ENCODE peak calls at places on chromosomes 4 and X, in ten cellular contexts. One of them, this sample, is unnamed.

GRCh38 chrX:118976599-118977340 is 2.4 kb downstream of the LONRF3 start:
- DNase-seq in LoVo: peak
- DNase-seq in fibroblast of mammary gland: no peak
- DNase-seq in GM23248: peak
- DNase-seq in NCI-H2081: peak
- DNase-seq in ecto neural progenitor cell: peak
- DNase-seq in myocyte: peak
- DNase-seq in chondrocyte: no peak
- DNase-seq in activated CD4-positive, alpha-beta T cell treated with anti-CD3 and anti-CD28 coated beads for 24 hours: peak
- DNase-seq in mucosa of descending colon: peak
- DNase-seq in this sample: peak

GRCh38 chr4:1715002-1715761 is 3.1 kb upstream of the SLBP start:
- DNase-seq in fibroblast of mammary gland: peak
- DNase-seq in chondrocyte: peak
- DNase-seq in myocyte: no peak
- DNase-seq in activated CD4-positive, alpha-beta T cell treated with anti-CD3 and anti-CD28 coated beads for 24 hours: no peak
- DNase-seq in GM23248: peak
- DNase-seq in NCI-H2081: no peak
- DNase-seq in mucosa of descending colon: no peak
- DNase-seq in ecto neural progenitor cell: no peak
- DNase-seq in LoVo: no peak
- DNase-seq in this sample: no peak

GRCh38 chrX:1449581-1450149 is 3.0 kb downstream of the ASMTL start:
- DNase-seq in activated CD4-positive, alpha-beta T cell treated with anti-CD3 and anti-CD28 coated beads for 24 hours: no peak
- DNase-seq in NCI-H2081: no peak
- DNase-seq in GM23248: no peak
- DNase-seq in myocyte: no peak
- DNase-seq in ecto neural progenitor cell: peak
- DNase-seq in mucosa of descending colon: no peak
- DNase-seq in chondrocyte: no peak
- DNase-seq in LoVo: no peak
- DNase-seq in fibroblast of mammary gland: no peak
- DNase-seq in this sample: no peak

GRCh38 chr4:66252291-66252690 is 582.0 kb upstream of the EPHA5 start:
- DNase-seq in GM23248: no peak
- DNase-seq in mucosa of descending colon: no peak
- DNase-seq in ecto neural progenitor cell: no peak
- DNase-seq in myocyte: no peak
- DNase-seq in LoVo: no peak
- DNase-seq in NCI-H2081: no peak
- DNase-seq in fibroblast of mammary gland: no peak
- DNase-seq in chondrocyte: no peak
- DNase-seq in activated CD4-positive, alpha-beta T cell treated with anti-CD3 and anti-CD28 coated beads for 24 hours: no peak
- DNase-seq in this sample: no peak

GRCh38 chrX:54043696-54044125 is 562 bp downstream of the PHF8 start:
- DNase-seq in fibroblast of mammary gland: peak
- DNase-seq in mucosa of descending colon: peak
- DNase-seq in ecto neural progenitor cell: no peak
- DNase-seq in myocyte: no peak
- DNase-seq in chondrocyte: peak
- DNase-seq in NCI-H2081: peak
- DNase-seq in GM23248: peak
- DNase-seq in activated CD4-positive, alpha-beta T cell treated with anti-CD3 and anti-CD28 coated beads for 24 hours: peak
- DNase-seq in LoVo: peak
- DNase-seq in this sample: peak

GRCh38 chr4:38860788-38861424 is 4.3 kb upstream of the TLR6 start:
- DNase-seq in NCI-H2081: peak
- DNase-seq in ecto neural progenitor cell: peak
- DNase-seq in fibroblast of mammary gland: peak
- DNase-seq in GM23248: peak
- DNase-seq in mucosa of descending colon: peak
- DNase-seq in activated CD4-positive, alpha-beta T cell treated with anti-CD3 and anti-CD28 coated beads for 24 hours: peak
- DNase-seq in myocyte: peak
- DNase-seq in LoVo: no peak
- DNase-seq in chondrocyte: no peak
- DNase-seq in this sample: peak

GRCh38 chr4:32010221-32010620 is 1290.1 kb downstream of the PCDH7 start:
- DNase-seq in GM23248: no peak
- DNase-seq in activated CD4-positive, alpha-beta T cell treated with anti-CD3 and anti-CD28 coated beads for 24 hours: no peak
- DNase-seq in myocyte: no peak
- DNase-seq in chondrocyte: no peak
- DNase-seq in NCI-H2081: no peak
- DNase-seq in LoVo: no peak
- DNase-seq in mucosa of descending colon: no peak
- DNase-seq in fibroblast of mammary gland: no peak
- DNase-seq in ecto neural progenitor cell: no peak
- DNase-seq in this sample: no peak

GRCh38 chr4:79247695-79248394 is 78.0 kb downstream of the NAA11 start:
- DNase-seq in ecto neural progenitor cell: no peak
- DNase-seq in fibroblast of mammary gland: no peak
- DNase-seq in activated CD4-positive, alpha-beta T cell treated with anti-CD3 and anti-CD28 coated beads for 24 hours: no peak
- DNase-seq in chondrocyte: no peak
- DNase-seq in myocyte: no peak
- DNase-seq in LoVo: no peak
- DNase-seq in mucosa of descending colon: no peak
- DNase-seq in GM23248: no peak
- DNase-seq in NCI-H2081: no peak
- DNase-seq in this sample: no peak

GRCh38 chr4:8022767-8023695 is 83.4 kb upstream of the AFAP1 start:
- DNase-seq in fibroblast of mammary gland: no peak
- DNase-seq in GM23248: no peak
- DNase-seq in ecto neural progenitor cell: no peak
- DNase-seq in LoVo: no peak
- DNase-seq in NCI-H2081: no peak
- DNase-seq in chondrocyte: peak
- DNase-seq in myocyte: no peak
- DNase-seq in activated CD4-positive, alpha-beta T cell treated with anti-CD3 and anti-CD28 coated beads for 24 hours: no peak
- DNase-seq in mucosa of descending colon: no peak
- DNase-seq in this sample: no peak

GRCh38 chrX:150092549-150092948 is 154.3 kb upstream of the EOLA2 start:
- DNase-seq in GM23248: no peak
- DNase-seq in LoVo: no peak
- DNase-seq in fibroblast of mammary gland: no peak
- DNase-seq in mucosa of descending colon: no peak
- DNase-seq in NCI-H2081: no peak
- DNase-seq in activated CD4-positive, alpha-beta T cell treated with anti-CD3 and anti-CD28 coated beads for 24 hours: no peak
- DNase-seq in chondrocyte: no peak
- DNase-seq in myocyte: no peak
- DNase-seq in ecto neural progenitor cell: peak
- DNase-seq in this sample: no peak

GRCh38 chr4:123017078-123017477 is 94.7 kb upstream of the NUDT6 start:
- DNase-seq in chondrocyte: no peak
- DNase-seq in GM23248: no peak
- DNase-seq in NCI-H2081: no peak
- DNase-seq in LoVo: no peak
- DNase-seq in mucosa of descending colon: no peak
- DNase-seq in fibroblast of mammary gland: no peak
- DNase-seq in myocyte: no peak
- DNase-seq in activated CD4-positive, alpha-beta T cell treated with anti-CD3 and anti-CD28 coated beads for 24 hours: no peak
- DNase-seq in ecto neural progenitor cell: no peak
- DNase-seq in this sample: no peak

GRCh38 chrX:101257448-101258259 is 33.5 kb downstream of the TAF7L start:
- DNase-seq in GM23248: peak
- DNase-seq in NCI-H2081: no peak
- DNase-seq in myocyte: peak
- DNase-seq in mucosa of descending colon: no peak
- DNase-seq in LoVo: no peak
- DNase-seq in chondrocyte: no peak
- DNase-seq in ecto neural progenitor cell: no peak
- DNase-seq in fibroblast of mammary gland: peak
- DNase-seq in activated CD4-positive, alpha-beta T cell treated with anti-CD3 and anti-CD28 coated beads for 24 hours: no peak
- DNase-seq in this sample: no peak

GRCh38 chrX:150197388-150197787 is 165.7 kb upstream of the MAMLD1 start:
- DNase-seq in chondrocyte: no peak
- DNase-seq in GM23248: no peak
- DNase-seq in myocyte: no peak
- DNase-seq in mucosa of descending colon: no peak
- DNase-seq in fibroblast of mammary gland: no peak
- DNase-seq in ecto neural progenitor cell: no peak
- DNase-seq in LoVo: no peak
- DNase-seq in activated CD4-positive, alpha-beta T cell treated with anti-CD3 and anti-CD28 coated beads for 24 hours: no peak
- DNase-seq in NCI-H2081: no peak
- DNase-seq in this sample: no peak

GRCh38 chr4:45910511-45910910 is 213.3 kb downstream of the GABRG1 start:
- DNase-seq in NCI-H2081: no peak
- DNase-seq in fibroblast of mammary gland: no peak
- DNase-seq in ecto neural progenitor cell: no peak
- DNase-seq in LoVo: no peak
- DNase-seq in GM23248: no peak
- DNase-seq in mucosa of descending colon: no peak
- DNase-seq in activated CD4-positive, alpha-beta T cell treated with anti-CD3 and anti-CD28 coated beads for 24 hours: no peak
- DNase-seq in chondrocyte: no peak
- DNase-seq in myocyte: no peak
- DNase-seq in this sample: no peak

GRCh38 chr4:128812360-128812958 is 3.0 kb downstream of the JADE1 start:
- DNase-seq in activated CD4-positive, alpha-beta T cell treated with anti-CD3 and anti-CD28 coated beads for 24 hours: peak
- DNase-seq in fibroblast of mammary gland: peak
- DNase-seq in GM23248: peak
- DNase-seq in LoVo: peak
- DNase-seq in mucosa of descending colon: no peak
- DNase-seq in myocyte: peak
- DNase-seq in chondrocyte: no peak
- DNase-seq in NCI-H2081: peak
- DNase-seq in ecto neural progenitor cell: peak
- DNase-seq in this sample: peak

GRCh38 chrX:41108684-41109205 is 23.5 kb downstream of the USP9X start:
- DNase-seq in NCI-H2081: no peak
- DNase-seq in GM23248: no peak
- DNase-seq in activated CD4-positive, alpha-beta T cell treated with anti-CD3 and anti-CD28 coated beads for 24 hours: no peak
- DNase-seq in mucosa of descending colon: no peak
- DNase-seq in chondrocyte: no peak
- DNase-seq in ecto neural progenitor cell: no peak
- DNase-seq in LoVo: no peak
- DNase-seq in myocyte: no peak
- DNase-seq in fibroblast of mammary gland: no peak
- DNase-seq in this sample: no peak

GRCh38 chr4:14434483-14434882 is 567.8 kb upstream of the CPEB2 start:
- DNase-seq in LoVo: no peak
- DNase-seq in activated CD4-positive, alpha-beta T cell treated with anti-CD3 and anti-CD28 coated beads for 24 hours: no peak
- DNase-seq in GM23248: no peak
- DNase-seq in NCI-H2081: no peak
- DNase-seq in mucosa of descending colon: no peak
- DNase-seq in ecto neural progenitor cell: no peak
- DNase-seq in myocyte: peak
- DNase-seq in fibroblast of mammary gland: peak
- DNase-seq in chondrocyte: no peak
- DNase-seq in this sample: no peak

GRCh38 chr4:3871181-3871852 is 105.1 kb downstream of the ADRA2C start:
- DNase-seq in LoVo: no peak
- DNase-seq in GM23248: peak
- DNase-seq in fibroblast of mammary gland: no peak
- DNase-seq in myocyte: no peak
- DNase-seq in NCI-H2081: no peak
- DNase-seq in mucosa of descending colon: no peak
- DNase-seq in chondrocyte: peak
- DNase-seq in ecto neural progenitor cell: peak
- DNase-seq in activated CD4-positive, alpha-beta T cell treated with anti-CD3 and anti-CD28 coated beads for 24 hours: no peak
- DNase-seq in this sample: peak

GRCh38 chr4:81650871-81651270 is 179.2 kb upstream of the RASGEF1B start:
- DNase-seq in myocyte: no peak
- DNase-seq in NCI-H2081: peak
- DNase-seq in fibroblast of mammary gland: no peak
- DNase-seq in ecto neural progenitor cell: no peak
- DNase-seq in mucosa of descending colon: no peak
- DNase-seq in activated CD4-positive, alpha-beta T cell treated with anti-CD3 and anti-CD28 coated beads for 24 hours: no peak
- DNase-seq in GM23248: no peak
- DNase-seq in LoVo: no peak
- DNase-seq in chondrocyte: no peak
- DNase-seq in this sample: peak

GRCh38 chr4:94561249-94562024 is 109.7 kb downstream of the PDLIM5 start:
- DNase-seq in myocyte: no peak
- DNase-seq in fibroblast of mammary gland: peak
- DNase-seq in activated CD4-positive, alpha-beta T cell treated with anti-CD3 and anti-CD28 coated beads for 24 hours: no peak
- DNase-seq in ecto neural progenitor cell: no peak
- DNase-seq in LoVo: no peak
- DNase-seq in mucosa of descending colon: no peak
- DNase-seq in NCI-H2081: no peak
- DNase-seq in GM23248: peak
- DNase-seq in chondrocyte: no peak
- DNase-seq in this sample: no peak